ENCODE peak calls at places on chromosomes 3 and 15, in four cellular contexts. One of them, this sample, is unnamed.

GRCh38 chr3:136741063-136741462 is 11.1 kb downstream of the STAG1 start:
- DNase-seq in GM12878: no peak
- DNase-seq in H1: no peak
- DNase-seq in IMR-90: no peak
- DNase-seq in this sample: no peak

GRCh38 chr15:28260722-28261121 is 61.3 kb downstream of the HERC2 start:
- DNase-seq in IMR-90: no peak
- DNase-seq in H1: no peak
- DNase-seq in GM12878: no peak
- DNase-seq in this sample: no peak

GRCh38 chr15:88023956-88024355 is 232.6 kb downstream of the NTRK3 start:
- DNase-seq in H1: no peak
- DNase-seq in GM12878: no peak
- DNase-seq in IMR-90: no peak
- DNase-seq in this sample: no peak

GRCh38 chr15:46956456-46956855 is 760.8 kb upstream of the SEMA6D start:
- DNase-seq in H1: no peak
- DNase-seq in IMR-90: no peak
- DNase-seq in GM12878: no peak
- DNase-seq in this sample: no peak

GRCh38 chr3:61848885-61849284 is 287.5 kb downstream of the PTPRG start:
- DNase-seq in GM12878: no peak
- DNase-seq in H1: no peak
- DNase-seq in IMR-90: peak; percentile 72
- DNase-seq in this sample: no peak

GRCh38 chr3:113277886-113278598 is 66.7 kb downstream of the BOC start:
- DNase-seq in IMR-90: no peak
- DNase-seq in GM12878: no peak
- DNase-seq in H1: no peak
- DNase-seq in this sample: no peak

GRCh38 chr3:9932843-9933560 is 632 bp upstream of the CRELD1 start:
- DNase-seq in GM12878: peak; percentile 40
- DNase-seq in IMR-90: peak; percentile 72
- DNase-seq in H1: peak; percentile 91
- DNase-seq in this sample: peak; percentile 90

GRCh38 chr15:71596672-71597071 is 213.7 kb upstream of the NR2E3 start:
- DNase-seq in IMR-90: peak; percentile 23
- DNase-seq in H1: no peak
- DNase-seq in GM12878: no peak
- DNase-seq in this sample: no peak

GRCh38 chr15:55514414-55514850 is 6.4 kb upstream of the DNAAF4 start:
- DNase-seq in GM12878: no peak
- DNase-seq in H1: no peak
- DNase-seq in IMR-90: no peak
- DNase-seq in this sample: no peak

GRCh38 chr3:143769663-143770062 is 78.6 kb downstream of the SLC9A9 start:
- DNase-seq in IMR-90: peak; percentile 57
- DNase-seq in GM12878: no peak
- DNase-seq in H1: no peak
- DNase-seq in this sample: no peak

GRCh38 chr15:53477981-53478766 is 281.3 kb downstream of the WDR72 start:
- DNase-seq in IMR-90: no peak
- DNase-seq in GM12878: no peak
- DNase-seq in H1: no peak
- DNase-seq in this sample: no peak

GRCh38 chr3:50202353-50203112 is 2.5 kb upstream of the SLC38A3 start:
- DNase-seq in GM12878: no peak
- DNase-seq in IMR-90: no peak
- DNase-seq in H1: no peak
- DNase-seq in this sample: no peak

GRCh38 chr15:64856429-64857145 is 14.9 kb downstream of the PLEKHO2 start:
- DNase-seq in GM12878: no peak
- DNase-seq in H1: no peak
- DNase-seq in IMR-90: peak; percentile 80
- DNase-seq in this sample: no peak

GRCh38 chr15:50114381-50114780 is 4.7 kb downstream of the ATP8B4 start:
- DNase-seq in GM12878: no peak
- DNase-seq in H1: no peak
- DNase-seq in IMR-90: no peak
- DNase-seq in this sample: no peak

GRCh38 chr3:88291516-88291915 is 141.8 kb downstream of the C3orf38 start:
- DNase-seq in H1: no peak
- DNase-seq in IMR-90: no peak
- DNase-seq in GM12878: no peak
- DNase-seq in this sample: no peak

GRCh38 chr3:76307556-76307955 is 522.2 kb upstream of the ZNF717 start:
- DNase-seq in GM12878: no peak
- DNase-seq in IMR-90: peak; percentile 69
- DNase-seq in H1: no peak
- DNase-seq in this sample: no peak

GRCh38 chr3:53195066-53195450 is 34.0 kb downstream of the PRKCD start:
- DNase-seq in GM12878: no peak
- DNase-seq in H1: no peak
- DNase-seq in IMR-90: no peak
- DNase-seq in this sample: no peak

GRCh38 chr3:141905129-141905528 is 28.7 kb downstream of the ATP1B3 start:
- DNase-seq in GM12878: no peak
- DNase-seq in H1: no peak
- DNase-seq in IMR-90: peak; percentile 19
- DNase-seq in this sample: no peak

GRCh38 chr15:42062284-42062806 is 32.0 kb downstream of the PLA2G4D start:
- DNase-seq in GM12878: no peak
- DNase-seq in H1: no peak
- DNase-seq in IMR-90: no peak
- DNase-seq in this sample: no peak

GRCh38 chr3:48024401-48024800 is 8.2 kb upstream of the MAP4 start:
- DNase-seq in IMR-90: peak; percentile 41
- DNase-seq in H1: no peak
- DNase-seq in GM12878: no peak
- DNase-seq in this sample: no peak

GRCh38 chr15:78872155-78872971 is at the start of gene MORF4L1:
- DNase-seq in GM12878: peak; percentile 71
- DNase-seq in H1: peak; percentile 97
- DNase-seq in IMR-90: peak; percentile 95
- DNase-seq in this sample: peak; percentile 90

GRCh38 chr15:39854161-39854560 is 65.9 kb downstream of the GPR176 start:
- DNase-seq in IMR-90: peak; percentile 60
- DNase-seq in GM12878: no peak
- DNase-seq in H1: no peak
- DNase-seq in this sample: no peak

GRCh38 chr15:66498501-66499386 is 1.2 kb upstream of the SNAPC5 start:
- DNase-seq in GM12878: no peak
- DNase-seq in IMR-90: peak; percentile 51
- DNase-seq in H1: no peak
- DNase-seq in this sample: no peak

GRCh38 chr3:169152319-169152718 is 511.2 kb downstream of the MECOM start:
- DNase-seq in H1: no peak
- DNase-seq in IMR-90: no peak
- DNase-seq in GM12878: no peak
- DNase-seq in this sample: no peak

GRCh38 chr3:89360155-89360554 is 252.7 kb downstream of the EPHA3 start:
- DNase-seq in H1: no peak
- DNase-seq in GM12878: no peak
- DNase-seq in IMR-90: peak; percentile 20
- DNase-seq in this sample: no peak

GRCh38 chr3:161273589-161274218 is 52.6 kb downstream of the NMD3 start:
- DNase-seq in H1: no peak
- DNase-seq in IMR-90: peak; percentile 52
- DNase-seq in GM12878: no peak
- DNase-seq in this sample: peak; percentile 46

GRCh38 chr3:62665627-62666433 is 209.4 kb downstream of the CADPS start:
- DNase-seq in H1: peak; percentile 96
- DNase-seq in IMR-90: peak; percentile 18
- DNase-seq in GM12878: peak; percentile 2
- DNase-seq in this sample: peak; percentile 50

GRCh38 chr3:3069723-3070122 is 40.5 kb downstream of the IL5RA start:
- DNase-seq in IMR-90: no peak
- DNase-seq in H1: no peak
- DNase-seq in GM12878: no peak
- DNase-seq in this sample: no peak

GRCh38 chr3:47379488-47379899 is 1.3 kb upstream of the PTPN23 start:
- DNase-seq in H1: no peak
- DNase-seq in IMR-90: no peak
- DNase-seq in GM12878: no peak
- DNase-seq in this sample: no peak

GRCh38 chr3:116413319-116413718 is 32.0 kb downstream of the LSAMP start:
- DNase-seq in H1: no peak
- DNase-seq in IMR-90: no peak
- DNase-seq in GM12878: no peak
- DNase-seq in this sample: no peak

GRCh38 chr3:104628185-104628789 is 738.4 kb upstream of the ALCAM start:
- DNase-seq in IMR-90: peak; percentile 73
- DNase-seq in GM12878: no peak
- DNase-seq in H1: no peak
- DNase-seq in this sample: peak; percentile 13

GRCh38 chr15:67823371-67824156 is 1.7 kb upstream of the SKOR1 start:
- DNase-seq in H1: peak; percentile 55
- DNase-seq in GM12878: no peak
- DNase-seq in IMR-90: no peak
- DNase-seq in this sample: no peak

GRCh38 chr15:71139264-71139663 is 24.0 kb downstream of the THSD4 start:
- DNase-seq in IMR-90: no peak
- DNase-seq in H1: no peak
- DNase-seq in GM12878: no peak
- DNase-seq in this sample: no peak

GRCh38 chr3:13584901-13585300 is 36.0 kb downstream of the FBLN2 start:
- DNase-seq in IMR-90: no peak
- DNase-seq in H1: no peak
- DNase-seq in GM12878: no peak
- DNase-seq in this sample: no peak

GRCh38 chr3:128550471-128551126 is 57.6 kb upstream of the GATA2 start:
- DNase-seq in H1: no peak
- DNase-seq in GM12878: no peak
- DNase-seq in IMR-90: no peak
- DNase-seq in this sample: no peak

GRCh38 chr3:161796780-161797179 is 300.2 kb downstream of the OTOL1 start:
- DNase-seq in H1: no peak
- DNase-seq in IMR-90: no peak
- DNase-seq in GM12878: no peak
- DNase-seq in this sample: no peak

GRCh38 chr3:46925585-46925934 is 48.0 kb downstream of the PTH1R start:
- DNase-seq in IMR-90: no peak
- DNase-seq in GM12878: no peak
- DNase-seq in H1: no peak
- DNase-seq in this sample: no peak

GRCh38 chr3:125605771-125606170 is 10.5 kb upstream of the OSBPL11 start:
- DNase-seq in IMR-90: no peak
- DNase-seq in H1: no peak
- DNase-seq in GM12878: no peak
- DNase-seq in this sample: peak; percentile 20

GRCh38 chr3:71784201-71784913 is 591 bp downstream of the PROK2 start:
- DNase-seq in IMR-90: no peak
- DNase-seq in H1: no peak
- DNase-seq in GM12878: no peak
- DNase-seq in this sample: no peak

DNA sequence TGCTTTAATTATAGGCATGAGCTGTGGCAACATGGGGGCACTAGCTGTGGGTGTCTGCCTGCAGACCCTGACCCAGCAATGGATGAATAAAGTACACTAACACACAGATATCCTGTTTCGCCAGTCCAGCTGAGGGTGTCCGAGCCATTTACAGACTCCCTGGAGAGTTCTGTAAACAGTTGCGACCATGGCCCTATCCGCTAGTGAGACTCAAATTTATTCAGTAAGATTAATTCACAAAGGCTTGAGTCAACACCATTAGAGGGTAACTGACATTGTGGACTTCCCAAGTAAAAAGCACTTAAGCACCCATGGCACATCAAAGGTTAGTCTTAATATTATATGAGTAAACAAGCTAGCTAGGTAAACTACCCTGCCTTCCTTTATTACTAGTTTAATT is 161.6 kb downstream of the TBL1XR1 start:
- DNase-seq in GM12878: no peak
- DNase-seq in H1: no peak
- DNase-seq in IMR-90: no peak
- DNase-seq in this sample: no peak
- TF ChIP-seq CHD1 in GM12878: no peak
- TF ChIP-seq CHD1 in H1: no peak
- TF ChIP-seq CHD1 in IMR-90: no peak
- TF ChIP-seq CHD1 in this sample: no peak

GRCh38 chr15:57821826-57822225 is 115.3 kb downstream of the POLR2M start:
- DNase-seq in IMR-90: no peak
- DNase-seq in H1: no peak
- DNase-seq in GM12878: no peak
- DNase-seq in this sample: no peak
- TF ChIP-seq CHD1 in IMR-90: no peak
- TF ChIP-seq CHD1 in H1: no peak
- TF ChIP-seq CHD1 in GM12878: no peak
- TF ChIP-seq CHD1 in this sample: no peak

DNA sequence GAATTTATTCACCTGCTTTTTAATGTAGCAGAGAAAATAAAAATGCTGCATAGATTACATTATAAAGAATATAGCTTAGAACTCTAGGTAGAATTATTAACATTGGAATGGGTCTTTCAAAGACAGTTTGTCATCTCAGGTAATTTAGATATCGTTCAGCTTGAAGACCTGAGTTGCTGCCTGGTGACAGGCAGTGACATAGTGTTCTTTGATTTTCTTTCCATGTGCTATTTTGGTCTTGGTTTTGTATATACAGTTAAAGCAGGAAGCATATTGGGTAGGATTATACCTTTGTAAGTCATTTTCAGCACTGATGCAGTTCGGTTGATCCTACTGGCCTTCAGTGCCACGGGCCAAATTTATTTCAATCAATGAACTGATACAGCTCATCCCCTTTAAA is 98.7 kb downstream of the BBX start:
- DNase-seq in H1: no peak
- DNase-seq in IMR-90: no peak
- DNase-seq in GM12878: no peak
- DNase-seq in this sample: no peak
- TF ChIP-seq CHD1 in H1: no peak
- TF ChIP-seq CHD1 in IMR-90: no peak
- TF ChIP-seq CHD1 in GM12878: no peak
- TF ChIP-seq CHD1 in this sample: no peak

DNA sequence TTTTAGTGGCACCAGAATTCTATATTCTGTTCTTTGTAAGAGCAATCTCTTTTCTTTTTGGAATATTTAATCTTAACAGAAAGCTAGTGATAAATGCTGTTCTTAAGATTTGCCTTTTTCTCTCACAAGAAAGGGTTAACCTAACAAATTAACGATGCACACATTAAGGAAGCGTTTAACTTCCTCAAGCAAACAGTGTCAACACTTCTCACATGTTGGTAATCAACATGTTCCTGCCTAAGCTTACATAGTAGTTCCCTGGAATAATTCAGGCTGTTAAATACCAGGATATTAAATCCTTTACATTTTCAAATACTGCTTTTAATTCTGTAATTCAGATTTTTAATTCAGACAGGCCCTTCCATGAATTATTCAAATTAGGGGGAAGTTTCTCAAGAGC is 67.4 kb upstream of the RPL35A start:
- DNase-seq in IMR-90: no peak
- DNase-seq in GM12878: no peak
- DNase-seq in H1: no peak
- DNase-seq in this sample: no peak
- TF ChIP-seq CHD1 in IMR-90: no peak
- TF ChIP-seq CHD1 in GM12878: no peak
- TF ChIP-seq CHD1 in H1: no peak
- TF ChIP-seq CHD1 in this sample: no peak

GRCh38 chr3:43691120-43692002 is 623 bp downstream of the ABHD5 start:
- DNase-seq in IMR-90: peak; percentile 22
- DNase-seq in H1: peak; percentile 83
- DNase-seq in GM12878: no peak
- DNase-seq in this sample: peak; percentile 78
- TF ChIP-seq CHD1 in IMR-90: no peak
- TF ChIP-seq CHD1 in H1: no peak
- TF ChIP-seq CHD1 in GM12878: no peak
- TF ChIP-seq CHD1 in this sample: peak; percentile 84

This sample was measured in K562.